ENCODE peak calls at places on chromosomes 2 and 18, in four cellular contexts. H is GM10248, O is heart right ventricle, Z is Caco-2. E is an unnamed sample.

GRCh38 chr2:12261993-12262680 is 454.6 kb upstream of the TRIB2 start:
- DNase-seq in Z (no peak), O (no peak), H (no peak), E (no peak)

GRCh38 chr2:219071189-219071816 is 10.6 kb upstream of the IHH start:
- DNase-seq in Z (peak), O (no peak), H (no peak), E (no peak)

GRCh38 chr2:240569998-240570530 is 1.8 kb downstream of the RNPEPL1 start:
- DNase-seq in O (no peak), Z (no peak), H (no peak), E (no peak)

GRCh38 chr2:26184555-26185303 is 11.8 kb downstream of the GAREM2 start:
- DNase-seq in O (peak), Z (peak), H (peak), E (no peak)

GRCh38 chr2:86671304-86671981 is 47.8 kb upstream of the RNF103 start:
- DNase-seq in Z (peak), H (no peak), O (no peak), E (no peak)

GRCh38 chr2:43005211-43005974 is 213.0 kb upstream of the HAAO start:
- DNase-seq in H (no peak), O (no peak), Z (peak), E (peak)

GRCh38 chr2:164831887-164832286 is 9.7 kb downstream of the COBLL1 start:
- DNase-seq in Z (no peak), H (no peak), O (no peak), E (no peak)

GRCh38 chr18:37294951-37295350 is 270.6 kb downstream of the CELF4 start:
- DNase-seq in O (no peak), Z (peak), H (no peak), E (no peak)

GRCh38 chr18:69574401-69574800 is 173.7 kb downstream of the DOK6 start:
- DNase-seq in H (no peak), O (no peak), Z (no peak), E (no peak)

GRCh38 chr2:129167456-129167855 is 812.0 kb upstream of the RAB6C start:
- DNase-seq in Z (no peak), O (no peak), H (no peak), E (no peak)

GRCh38 chr2:26704441-26704977 is 12.0 kb downstream of the KCNK3 start:
- DNase-seq in O (no peak), H (no peak), Z (no peak), E (no peak)

GRCh38 chr2:202608142-202608852 is 26.5 kb upstream of the FAM117B start:
- DNase-seq in Z (no peak), O (no peak), H (no peak), E (no peak)

GRCh38 chr18:79921984-79922965 is 29.2 kb downstream of the SLC66A2 start:
- DNase-seq in Z (no peak), H (no peak), O (no peak), E (peak)

GRCh38 chr2:239891692-239892091 is 133.4 kb downstream of the NDUFA10 start:
- DNase-seq in H (no peak), O (no peak), Z (no peak), E (no peak)

GRCh38 chr2:288002-288742 is at the start of gene ALKAL2:
- DNase-seq in H (peak), Z (peak), O (no peak), E (no peak)

GRCh38 chr18:79480171-79480981 is 84.6 kb downstream of the NFATC1 start:
- DNase-seq in Z (no peak), O (no peak), H (no peak), E (peak)

GRCh38 chr2:235639387-235639786 is 145.5 kb downstream of the AGAP1 start:
- DNase-seq in O (peak), Z (no peak), H (no peak), E (no peak)

GRCh38 chr18:5052491-5052890 is 144.6 kb downstream of the AKAIN1 start:
- DNase-seq in H (no peak), O (no peak), Z (no peak), E (no peak)

GRCh38 chr2:42863320-42863719 is 70.9 kb upstream of the HAAO start:
- DNase-seq in O (no peak), Z (no peak), H (no peak), E (no peak)

GRCh38 chr2:150450765-150451164 is 36.7 kb downstream of the RND3 start:
- DNase-seq in O (no peak), Z (no peak), H (no peak), E (no peak)

GRCh38 chr2:171687287-171688128 is at the start of gene DYNC1I2:
- DNase-seq in Z (peak), O (peak), H (peak), E (peak)
- TF ChIP-seq CTCF in Z (no peak), O (no peak), H (no peak), E (no peak)

GRCh38 chr2:105788670-105789290 is 44.1 kb downstream of the NCK2 start:
- DNase-seq in Z (no peak), O (no peak), H (no peak), E (no peak)

GRCh38 chr2:105786231-105787230 is 41.8 kb downstream of the NCK2 start:
- DNase-seq in Z (no peak), O (no peak), H (no peak), E (no peak)

GRCh38 chr2:105789745-105790466 is 45.2 kb downstream of the NCK2 start:
- DNase-seq in O (no peak), H (peak), Z (no peak), E (no peak)

GRCh38 chr2:105785095-105785847 is 40.6 kb downstream of the NCK2 start:
- DNase-seq in Z (no peak), H (no peak), O (no peak), E (no peak)

DNA sequence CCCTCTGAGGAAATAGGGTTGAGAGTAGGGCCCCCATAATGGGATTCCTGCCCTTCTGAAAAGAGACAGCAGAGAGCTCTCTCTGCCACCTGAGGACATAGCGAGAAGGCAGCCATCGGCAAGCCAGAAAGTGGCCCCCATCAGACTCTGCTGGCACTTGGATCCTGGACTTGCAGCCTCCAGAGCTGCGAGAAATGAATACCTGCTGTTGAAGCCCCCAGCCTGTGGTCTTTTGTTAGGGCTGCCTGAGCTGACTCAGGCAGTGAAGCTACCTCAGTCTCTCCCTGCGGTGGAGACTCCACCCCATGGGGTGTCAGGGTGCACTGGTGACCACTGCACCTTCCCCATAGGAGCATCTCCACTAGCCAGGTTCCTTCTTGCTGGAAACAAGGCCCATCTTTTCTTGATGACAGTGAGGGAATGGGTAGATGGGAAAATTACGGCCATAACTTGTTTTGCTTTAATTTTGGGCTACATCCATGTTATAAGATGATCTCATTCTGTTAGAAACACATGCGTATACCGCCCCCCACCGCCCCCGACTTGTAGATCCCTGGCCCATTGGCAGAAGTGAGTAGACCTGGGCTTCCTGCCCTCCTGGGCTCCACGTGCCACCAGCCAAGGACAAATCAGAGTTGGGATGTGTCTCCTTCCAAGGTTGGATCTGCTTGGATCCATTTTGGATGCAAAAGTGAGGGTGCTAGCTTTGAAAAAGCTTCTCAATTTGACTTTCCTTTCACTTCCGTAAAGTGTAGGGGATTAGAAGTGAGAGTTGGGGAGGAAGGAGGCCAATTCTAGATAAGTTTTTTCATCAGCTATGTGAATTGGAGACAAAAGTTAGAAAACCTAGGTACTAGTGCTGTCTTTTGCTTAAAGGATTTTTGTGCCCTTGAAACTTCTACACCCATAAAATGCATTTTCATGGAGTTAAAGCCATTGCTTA is 42.9 kb downstream of the NCK2 start:
- DNase-seq in H (no peak), O (no peak), Z (no peak), E (no peak)
- TF ChIP-seq CTCF in H (peak), O (no peak), Z (no peak), E (no peak)

GRCh38 chr18:26813043-26813442 is 52.5 kb downstream of the AQP4 start:
- DNase-seq in Z (peak), H (peak), O (no peak), E (no peak)
- TF ChIP-seq CTCF in Z (peak), H (peak), O (peak), E (peak)

GRCh38 chr2:54176577-54176976 is 61.2 kb downstream of the ACYP2 start:
- DNase-seq in O (peak), H (no peak), Z (peak), E (no peak)
- TF ChIP-seq CTCF in O (peak), H (peak), Z (peak), E (peak)

GRCh38 chr2:233693963-233694362 is 1.3 kb downstream of the UGT1A6 start:
- DNase-seq in Z (no peak), H (no peak), O (no peak), E (no peak)
- TF ChIP-seq CTCF in Z (no peak), H (no peak), O (no peak), E (no peak)

GRCh38 chr2:207163815-207164747 is 1.7 kb downstream of the KLF7 start:
- DNase-seq in Z (no peak), H (no peak), O (peak), E (no peak)

GRCh38 chr2:207166039-207166348 is 246 bp upstream of the KLF7 start:
- DNase-seq in H (peak), Z (peak), O (peak), E (peak)

GRCh38 chr2:207165121-207166038 is at the start of gene KLF7:
- DNase-seq in H (peak), Z (peak), O (peak), E (peak)

GRCh38 chr2:207167129-207167923 is 1.6 kb upstream of the KLF7 start:
- DNase-seq in H (peak), Z (no peak), O (no peak), E (no peak)

GRCh38 chr2:207166349-207167128 is 791 bp upstream of the KLF7 start:
- DNase-seq in Z (peak), H (peak), O (peak), E (peak)
- TF ChIP-seq CTCF in Z (no peak), H (peak), O (peak), E (peak)